ENCODE peak calls at places on chromosomes 12 and 14, in five cellular contexts. R is GM23338, A is PC-3, S is IMR-90, Z is PC-9. H is an unnamed sample.

GRCh38 chr12:97912943-97913342 is 450.3 kb downstream of the RMST start:
- DNase-seq in R (no peak), A (peak), S (no peak), Z (no peak), H (no peak)

GRCh38 chr12:49818241-49818640 is 10.0 kb downstream of the NCKAP5L start:
- DNase-seq in R (no peak), A (no peak), S (no peak), Z (no peak), H (no peak)

GRCh38 chr12:32051511-32052299 is 54.9 kb upstream of the BICD1 start:
- DNase-seq in R (no peak), A (peak), S (peak), Z (peak), H (no peak)

GRCh38 chr14:51224551-51224950 is 15.5 kb upstream of the TMX1 start:
- DNase-seq in R (no peak), A (no peak), S (peak), Z (no peak), H (no peak)

GRCh38 chr12:30796891-30797371 is 42.2 kb upstream of the CAPRIN2 start:
- DNase-seq in R (peak), A (peak), S (peak), Z (peak), H (peak)

GRCh38 chr14:76904740-76905569 is 78.7 kb downstream of the LRRC74A start:
- DNase-seq in R (no peak), A (peak), S (peak), Z (peak), H (no peak)

GRCh38 chr12:52903285-52903854 is 1.5 kb downstream of the KRT8 start:
- DNase-seq in R (peak), A (peak), S (peak), Z (no peak), H (peak)

GRCh38 chr14:104694991-104695659 is 5.7 kb downstream of the INF2 start:
- DNase-seq in R (no peak), A (peak), S (no peak), Z (peak), H (no peak)

GRCh38 chr12:84329933-84330332 is 582.7 kb downstream of the SLC6A15 start:
- DNase-seq in R (no peak), A (peak), S (no peak), Z (no peak), H (no peak)

GRCh38 chr12:19967001-19967400 is 401.3 kb upstream of the PDE3A start:
- DNase-seq in R (no peak), A (no peak), S (no peak), Z (no peak), H (no peak)

GRCh38 chr12:115697341-115697740 is 580.2 kb downstream of the MED13L start:
- DNase-seq in R (no peak), A (no peak), S (no peak), Z (no peak), H (no peak)

GRCh38 chr14:43649508-43649907 is 857.6 kb downstream of the FSCB start:
- DNase-seq in R (no peak), A (no peak), S (no peak), Z (no peak), H (no peak)

GRCh38 chr12:92216092-92216491 is 70.4 kb upstream of the BTG1 start:
- DNase-seq in R (no peak), A (no peak), S (no peak), Z (no peak), H (no peak)

GRCh38 chr12:9135903-9136310 is 20.2 kb upstream of the A2M start:
- DNase-seq in R (no peak), A (no peak), S (no peak), Z (no peak), H (no peak)

GRCh38 chr12:4717806-4718205 is 2.4 kb upstream of the GALNT8 start:
- DNase-seq in R (peak), A (no peak), S (no peak), Z (no peak), H (no peak)

GRCh38 chr12:55743131-55743921 is 404 bp downstream of the GDF11 start:
- DNase-seq in R (peak), A (peak), S (peak), Z (peak), H (peak)

GRCh38 chr12:126397071-126397571 is 1331.9 kb downstream of the AACS start:
- DNase-seq in R (no peak), A (peak), S (no peak), Z (no peak), H (no peak)

GRCh38 chr12:131091976-131092691 is 138.4 kb downstream of the ADGRD1 start:
- DNase-seq in R (no peak), A (no peak), S (no peak), Z (no peak), H (peak)

GRCh38 chr12:130948751-130949150 is 5.0 kb upstream of the ADGRD1 start:
- DNase-seq in R (no peak), A (no peak), S (no peak), Z (no peak), H (no peak)

GRCh38 chr12:94191023-94191422 is 42.6 kb downstream of the PLXNC1 start:
- DNase-seq in R (no peak), A (no peak), S (no peak), Z (no peak), H (no peak)

GRCh38 chr14:57656853-57657252 is 163.2 kb upstream of the CCDC198 start:
- DNase-seq in R (no peak), A (no peak), S (no peak), Z (no peak), H (no peak)

GRCh38 chr14:35121026-35121886 is 534 bp downstream of the PPP2R3C start:
- DNase-seq in R (no peak), A (no peak), S (no peak), Z (peak), H (no peak)

DNA sequence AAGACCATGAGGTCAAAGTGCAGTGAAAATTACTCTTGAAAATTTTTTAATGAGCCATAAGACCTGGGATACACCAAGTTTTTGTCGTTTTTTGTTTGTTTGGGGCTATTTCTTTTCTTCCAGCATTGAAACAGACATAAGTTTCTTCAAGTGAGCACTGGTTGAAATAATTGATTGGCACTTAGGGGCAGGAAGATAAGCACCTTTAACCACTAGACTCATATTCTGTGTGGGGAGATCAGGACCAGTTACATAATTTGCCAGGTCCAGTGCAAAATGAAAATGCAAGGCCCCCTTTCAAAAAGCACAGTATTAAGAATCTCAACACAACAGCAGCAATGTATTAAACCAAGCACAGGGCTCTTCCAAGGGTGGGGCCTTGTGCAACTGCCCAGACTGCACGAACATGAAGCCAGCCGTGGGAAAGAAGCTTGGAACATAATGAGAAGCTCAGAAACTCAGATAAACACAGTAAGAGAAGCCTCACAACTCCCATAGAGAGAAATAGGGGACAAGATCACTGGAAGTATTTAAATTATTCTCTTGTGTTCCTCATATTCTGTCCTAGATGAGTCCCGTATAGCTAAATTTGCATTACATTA is 3.2 kb upstream of the TCP11L2 start:
- DNase-seq in R (no peak), A (no peak), S (peak), Z (no peak), H (no peak)
- H3K27ac ChIP-seq in R (no peak), A (no peak), S (no peak), Z (no peak), H (no peak)

GRCh38 chr14:91942946-91943345 is 4.5 kb downstream of the FBLN5 start:
- DNase-seq in R (no peak), A (no peak), S (no peak), Z (no peak), H (no peak)

GRCh38 chr14:91947196-91948184 is at the start of gene FBLN5:
- DNase-seq in R (peak), A (no peak), S (peak), Z (peak), H (peak)

GRCh38 chr14:91942128-91942527 is 5.4 kb downstream of the FBLN5 start:
- DNase-seq in R (no peak), A (no peak), S (no peak), Z (no peak), H (no peak)

GRCh38 chr14:91946313-91947195 is 940 bp downstream of the FBLN5 start:
- DNase-seq in R (no peak), A (no peak), S (peak), Z (no peak), H (no peak)

DNA sequence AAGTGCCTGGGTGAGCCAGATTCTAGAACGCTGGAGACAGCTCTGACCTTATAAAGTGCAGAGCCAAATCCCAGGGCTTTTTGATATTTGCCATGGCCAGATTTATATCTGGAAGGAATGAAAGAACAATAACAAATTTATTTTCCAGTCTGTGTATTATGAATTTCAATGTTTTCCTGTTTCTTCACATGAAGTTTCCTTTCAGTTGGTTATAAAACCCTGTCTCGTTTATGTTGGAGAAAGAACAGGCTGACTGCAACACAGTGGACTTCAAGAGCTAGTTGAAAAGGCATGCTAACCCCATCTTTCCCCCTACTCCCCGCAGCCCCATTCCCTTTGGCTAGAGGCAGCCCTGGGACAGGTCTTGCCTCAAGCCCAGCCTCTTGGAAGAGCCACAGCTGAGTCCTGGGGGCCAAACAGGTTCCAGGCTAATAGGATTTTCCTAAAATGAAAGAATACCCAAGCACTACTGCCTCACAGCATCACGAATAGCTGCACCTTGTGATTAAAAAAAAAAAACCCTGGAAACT is 1.7 kb downstream of the FBLN5 start:
- DNase-seq in R (no peak), A (no peak), S (no peak), Z (no peak), H (no peak)
- H3K4me2 ChIP-seq in R (no peak), A (no peak), S (peak), Z (no peak), H (no peak)

DNA sequence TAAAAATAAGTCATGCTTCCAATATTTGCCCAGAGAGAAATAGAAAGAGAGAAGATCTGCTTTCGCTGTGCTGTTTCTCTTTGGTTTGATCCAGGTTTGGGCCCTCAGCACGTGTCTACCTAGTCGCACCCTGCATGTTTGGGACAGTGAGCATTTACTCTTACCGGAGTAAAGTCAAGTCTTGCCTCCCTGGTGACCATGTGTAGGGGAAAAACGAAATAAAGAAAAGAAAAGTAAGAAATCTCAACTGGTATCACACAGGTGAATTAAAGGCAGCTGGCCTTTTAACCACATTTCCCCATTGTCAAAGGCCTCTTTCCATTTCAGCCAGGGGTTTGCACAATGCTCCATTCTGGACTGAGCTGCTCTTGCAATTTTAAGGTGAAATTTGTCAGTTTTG is 619.4 kb downstream of the VRK1 start:
- DNase-seq in R (no peak), A (no peak), S (no peak), Z (no peak), H (no peak)
- H3K27ac ChIP-seq in R (no peak), A (no peak), S (no peak), Z (no peak), H (no peak)

GRCh38 chr14:49691031-49691430 is 1.9 kb upstream of the KLHDC1 start:
- DNase-seq in R (peak), A (no peak), S (no peak), Z (no peak), H (no peak)

GRCh38 chr14:49686425-49686824 is 1.6 kb downstream of the POLE2 start:
- DNase-seq in R (no peak), A (no peak), S (no peak), Z (no peak), H (no peak)

GRCh38 chr14:49687942-49688700 is at the start of gene POLE2:
- DNase-seq in R (peak), A (peak), S (peak), Z (peak), H (peak)

GRCh38 chr14:49692191-49692757 is 646 bp upstream of the KLHDC1 start:
- DNase-seq in R (no peak), A (no peak), S (peak), Z (no peak), H (no peak)

DNA sequence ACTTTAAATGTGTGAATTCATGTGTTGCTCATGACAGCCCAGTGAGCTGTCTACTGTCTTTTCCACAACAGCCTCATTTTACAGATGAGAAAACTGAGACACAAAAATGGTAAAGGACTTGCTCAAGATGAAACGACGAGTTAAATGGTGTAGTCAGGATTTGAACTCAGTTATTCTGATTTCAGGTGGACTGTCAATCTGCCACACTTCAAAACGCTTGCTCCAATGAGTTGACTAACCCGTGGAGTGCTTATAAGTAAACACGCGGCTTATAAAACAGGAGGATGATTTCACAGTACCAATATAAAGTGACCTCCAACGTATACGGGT is 652 bp upstream of the POLE2 start:
- DNase-seq in R (no peak), A (no peak), S (no peak), Z (no peak), H (no peak)
- H3K4me2 ChIP-seq in R (peak), A (no peak), S (no peak), Z (peak), H (peak)

H was measured in H9.